ENCODE peak calls at places on chromosomes 6 and 20, in six cellular contexts. T, V, U, Y, W and H are unnamed samples.

GRCh38 chr6:119284861-119285521 is 64.6 kb downstream of the MAN1A1 start:
- DNase-seq in T (no peak), Y (no peak), V (peak; percentile 7), U (no peak), W (no peak), H (no peak)

GRCh38 chr20:38193586-38194105 is 28.6 kb upstream of the TGM2 start:
- DNase-seq in U (no peak), T (no peak), V (no peak), W (no peak), Y (no peak), H (no peak)

GRCh38 chr6:14258117-14258516 is 140.5 kb downstream of the CD83 start:
- DNase-seq in T (no peak), V (no peak), U (no peak), W (no peak), Y (no peak), H (no peak)

GRCh38 chr6:169837529-169838250 is 86.3 kb downstream of the ERMARD start:
- DNase-seq in Y (no peak), V (peak; percentile 0), U (no peak), T (peak; percentile 40), W (no peak), H (no peak)

GRCh38 chr6:32105433-32105832 is 3.7 kb downstream of the TNXB start:
- DNase-seq in Y (no peak), T (no peak), V (peak; percentile 40), W (no peak), U (no peak), H (no peak)

GRCh38 chr6:107690864-107691661 is 133.1 kb downstream of the SCML4 start:
- DNase-seq in V (no peak), W (peak; percentile 59), Y (no peak), T (no peak), U (no peak), H (peak; percentile 23)

GRCh38 chr6:39907871-39908575 is 26.2 kb downstream of the MOCS1 start:
- DNase-seq in Y (no peak), T (no peak), U (no peak), V (no peak), W (no peak), H (no peak)

GRCh38 chr6:31473244-31473643 is 24.7 kb upstream of the MICB start:
- DNase-seq in W (no peak), V (no peak), U (no peak), T (no peak), Y (no peak), H (no peak)

GRCh38 chr6:3280091-3280490 is 21.3 kb downstream of the PSMG4 start:
- DNase-seq in W (no peak), U (no peak), V (no peak), Y (no peak), T (no peak), H (no peak)

GRCh38 chr6:82980086-82980485 is 85.6 kb downstream of the UBE3D start:
- DNase-seq in W (peak; percentile 77), U (peak; percentile 80), Y (no peak), V (no peak), T (no peak), H (peak; percentile 70)

GRCh38 chr6:127637830-127638229 is 60.9 kb downstream of the C6orf58 start:
- DNase-seq in T (no peak), U (no peak), W (peak; percentile 46), Y (no peak), V (no peak), H (no peak)

GRCh38 chr20:62782149-62782892 is 14.0 kb upstream of the MRGBP start:
- DNase-seq in V (no peak), U (no peak), W (no peak), T (no peak), Y (no peak), H (no peak)
- TF ChIP-seq CTCF in V (no peak), U (peak; percentile 18), W (peak; percentile 14), T (no peak), Y (no peak), H (no peak)

DNA sequence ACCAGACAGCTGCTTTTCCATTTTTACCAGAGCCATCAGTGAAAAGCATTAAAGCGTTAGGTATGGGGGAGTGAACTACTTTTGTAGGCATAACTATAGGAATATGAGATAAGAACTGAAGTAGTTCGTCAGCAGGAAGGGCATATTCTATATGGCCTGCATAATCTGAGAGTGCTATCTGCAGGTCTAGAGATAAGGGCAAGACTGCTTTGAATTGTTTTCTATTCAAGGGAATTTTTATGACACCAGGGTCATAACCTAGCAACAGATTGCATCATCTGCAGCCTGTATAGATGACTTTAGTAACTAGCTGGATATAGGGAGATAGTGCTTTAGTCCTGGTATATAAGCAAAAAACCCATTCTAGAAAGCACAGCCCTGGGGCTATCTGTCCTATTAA is 437.3 kb upstream of the HTR1E start:
- DNase-seq in U (no peak), W (no peak), T (no peak), Y (no peak), V (no peak), H (no peak)
- TF ChIP-seq CTCF in U (no peak), W (no peak), T (no peak), Y (no peak), V (no peak), H (no peak)

GRCh38 chr6:145137425-145137824 is 597.9 kb downstream of the EPM2A start:
- DNase-seq in Y (no peak), U (no peak), T (no peak), V (no peak), W (no peak), H (peak; percentile 15)
- TF ChIP-seq CTCF in Y (no peak), U (no peak), T (no peak), V (no peak), W (no peak), H (peak; percentile 14)

GRCh38 chr6:121319112-121319553 is 15.1 kb downstream of the TBC1D32 start:
- DNase-seq in T (no peak), V (no peak), W (no peak), U (no peak), Y (no peak), H (no peak)
- TF ChIP-seq CTCF in T (peak; percentile 32), V (peak; percentile 78), W (peak; percentile 49), U (peak; percentile 51), Y (peak; percentile 43), H (peak; percentile 53)

GRCh38 chr20:58481541-58482021 is 33.6 kb downstream of the APCDD1L start:
- DNase-seq in T (no peak), U (no peak), Y (peak; percentile 70), W (no peak), V (peak; percentile 86), H (no peak)
- TF ChIP-seq CTCF in T (no peak), U (peak; percentile 70), Y (peak; percentile 39), W (peak; percentile 57), V (peak; percentile 78), H (peak; percentile 64)